ENCODE peak calls at places on chromosomes 5 and 9, in ten cellular contexts. I is RWPE1, E is progenitor cell of endocrine pancreas, F is astrocyte of the spinal cord, N is bronchial epithelial cell, D is heart left ventricle, H is fibroblast of mammary gland, X is left lung, Q is foreskin keratinocyte, K is neural crest cell. J is an unnamed sample.

GRCh38 chr9:124590886-124591641 is 83.9 kb upstream of the NR5A1 start:
- DNase-seq in I (no peak), E (no peak), F (no peak), N (peak; percentile 31), D (no peak), H (no peak), X (no peak), Q (no peak), K (no peak), J (no peak)

GRCh38 chr9:72280913-72281500 is 84.0 kb downstream of the ZFAND5 start:
- DNase-seq in I (peak; percentile 69), E (peak; percentile 29), F (peak; percentile 68), N (peak; percentile 67), D (peak; percentile 63), H (peak; percentile 62), X (peak; percentile 84), Q (peak; percentile 31), K (peak; percentile 64), J (peak; percentile 77)

GRCh38 chr9:105219291-105219805 is 25.1 kb upstream of the SLC44A1 start:
- DNase-seq in I (no peak), E (no peak), F (no peak), N (no peak), D (no peak), H (peak; percentile 80), X (no peak), Q (no peak), K (no peak), J (no peak)

GRCh38 chr9:124248066-124248465 is 9.7 kb upstream of the NEK6 start:
- DNase-seq in I (no peak), E (no peak), F (no peak), N (no peak), D (no peak), H (no peak), X (no peak), Q (no peak), K (no peak), J (no peak)

GRCh38 chr5:73381587-73382411 is 66.8 kb downstream of the FOXD1 start:
- DNase-seq in I (no peak), E (no peak), F (no peak), N (no peak), D (no peak), H (no peak), X (peak; percentile 73), Q (no peak), K (no peak), J (no peak)

GRCh38 chr9:33042528-33042927 is 17.5 kb downstream of the DNAJA1 start:
- DNase-seq in I (no peak), E (no peak), F (no peak), N (no peak), D (no peak), H (peak; percentile 49), X (no peak), Q (no peak), K (no peak), J (no peak)

GRCh38 chr9:2666569-2666968 is 45.0 kb downstream of the VLDLR start:
- DNase-seq in I (no peak), E (no peak), F (no peak), N (no peak), D (no peak), H (no peak), X (no peak), Q (no peak), K (no peak), J (no peak)

GRCh38 chr9:113274474-113275146 is 762 bp downstream of the CDC26 start:
- DNase-seq in I (peak; percentile 80), E (peak; percentile 22), F (peak; percentile 67), N (peak; percentile 67), D (no peak), H (peak; percentile 73), X (no peak), Q (peak; percentile 43), K (peak; percentile 44), J (peak; percentile 42)

GRCh38 chr9:78782234-78782633 is 485.3 kb downstream of the PSAT1 start:
- DNase-seq in I (no peak), E (no peak), F (no peak), N (no peak), D (no peak), H (no peak), X (no peak), Q (no peak), K (no peak), J (no peak)

GRCh38 chr9:116342941-116343340 is 189.3 kb downstream of the PAPPA start:
- DNase-seq in I (no peak), E (no peak), F (no peak), N (peak; percentile 58), D (no peak), H (peak; percentile 44), X (no peak), Q (no peak), K (no peak), J (no peak)

GRCh38 chr9:110125207-110125751 is 82.7 kb downstream of the C9orf152 start:
- DNase-seq in I (no peak), E (peak; percentile 70), F (peak; percentile 92), N (no peak), D (peak; percentile 91), H (peak; percentile 94), X (peak; percentile 89), Q (no peak), K (peak; percentile 65), J (peak; percentile 76)

GRCh38 chr5:142548739-142549275 is 137.1 kb downstream of the FGF1 start:
- DNase-seq in I (peak; percentile 93), E (peak; percentile 36), F (peak; percentile 98), N (peak; percentile 94), D (peak; percentile 41), H (peak; percentile 97), X (no peak), Q (peak; percentile 89), K (peak; percentile 66), J (peak; percentile 56)

GRCh38 chr9:68897557-68898145 is 116.3 kb downstream of the PRKACG start:
- DNase-seq in I (no peak), E (no peak), F (no peak), N (no peak), D (no peak), H (no peak), X (no peak), Q (no peak), K (no peak), J (no peak)

GRCh38 chr5:177482359-177482795 is 8.9 kb upstream of the DBN1 start:
- DNase-seq in I (no peak), E (no peak), F (peak; percentile 18), N (no peak), D (no peak), H (peak; percentile 28), X (no peak), Q (no peak), K (no peak), J (no peak)

GRCh38 chr5:172904643-172905345 is 54.4 kb upstream of the RPL26L1 start:
- DNase-seq in I (peak; percentile 97), E (peak; percentile 25), F (peak; percentile 85), N (peak; percentile 100), D (peak; percentile 84), H (peak; percentile 82), X (peak; percentile 82), Q (peak; percentile 100), K (no peak), J (no peak)

DNA sequence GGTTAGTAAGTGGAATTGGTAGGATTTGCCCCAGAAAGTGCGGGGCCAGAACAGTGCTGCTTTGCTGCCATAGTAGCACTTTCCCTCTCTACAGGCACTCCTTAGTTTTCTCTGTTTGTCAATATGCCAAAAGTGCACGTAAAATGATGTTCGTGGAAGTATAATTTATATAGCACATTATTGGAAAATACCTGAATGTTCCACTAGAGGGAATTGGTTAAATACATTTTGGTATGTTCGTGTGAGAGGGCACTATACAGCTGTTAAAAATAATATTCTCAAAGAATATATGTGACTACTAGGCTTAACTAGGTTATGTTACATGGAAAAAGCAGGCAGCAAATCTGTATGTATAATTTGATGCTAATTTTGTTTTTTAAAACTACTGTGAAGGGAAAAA is 184.0 kb upstream of the GDNF start:
- DNase-seq in I (no peak), E (no peak), F (no peak), N (peak; percentile 6), D (no peak), H (no peak), X (no peak), Q (peak; percentile 17), K (no peak), J (no peak)
- TF ChIP-seq CTCF in I (peak; percentile 23), E (peak; percentile 26), F (no peak), N (no peak), D (no peak), H (peak; percentile 13), X (no peak), Q (peak; percentile 51), K (peak; percentile 53), J (peak; percentile 17)

DNA sequence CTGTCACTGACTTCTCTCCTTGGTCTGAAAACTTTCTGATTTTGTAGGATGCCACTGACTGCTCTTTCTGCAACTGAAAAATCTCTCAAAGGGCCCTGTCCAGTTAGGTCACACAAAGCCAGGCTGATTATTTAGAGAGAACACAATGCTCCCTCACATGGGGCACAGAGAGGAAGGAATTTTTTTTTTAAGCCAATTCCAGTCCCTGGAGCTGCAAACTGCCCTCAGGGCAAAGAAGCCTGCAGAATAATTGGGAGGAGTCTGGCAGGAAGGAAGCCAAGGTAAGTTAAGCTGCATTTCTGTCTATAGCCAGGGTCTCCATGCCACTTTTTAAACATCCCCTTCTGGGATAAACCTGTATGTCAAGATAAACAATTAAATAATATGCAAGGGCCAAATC is 305.5 kb downstream of the ZSWIM6 start:
- DNase-seq in I (no peak), E (no peak), F (no peak), N (no peak), D (no peak), H (no peak), X (no peak), Q (no peak), K (peak; percentile 53), J (no peak)
- TF ChIP-seq CTCF in I (no peak), E (no peak), F (no peak), N (no peak), D (no peak), H (no peak), X (no peak), Q (no peak), K (no peak), J (no peak)

DNA sequence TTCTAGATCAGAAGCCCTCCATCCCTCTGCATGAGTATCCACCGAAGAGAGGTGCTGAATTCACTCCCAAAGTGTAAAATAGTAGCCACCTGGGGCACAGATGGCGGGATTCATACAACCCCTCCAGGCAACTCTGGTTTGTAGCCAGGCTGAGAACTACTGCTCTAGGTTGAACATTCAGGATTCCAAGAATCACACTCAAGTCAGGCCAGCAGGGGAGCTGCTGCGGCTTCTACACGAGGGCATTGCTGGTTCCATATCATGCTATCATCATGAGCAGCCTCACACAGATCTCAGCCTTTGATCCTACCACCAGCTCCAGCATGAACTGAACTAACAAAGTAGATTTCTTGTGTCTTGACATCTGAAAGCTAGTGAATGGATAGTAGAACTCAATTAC is 367.9 kb downstream of the DIRAS2 start:
- DNase-seq in I (no peak), E (no peak), F (no peak), N (no peak), D (no peak), H (no peak), X (no peak), Q (no peak), K (no peak), J (no peak)
- TF ChIP-seq CTCF in I (no peak), E (peak; percentile 23), F (no peak), N (no peak), D (no peak), H (no peak), X (no peak), Q (no peak), K (no peak), J (no peak)

DNA sequence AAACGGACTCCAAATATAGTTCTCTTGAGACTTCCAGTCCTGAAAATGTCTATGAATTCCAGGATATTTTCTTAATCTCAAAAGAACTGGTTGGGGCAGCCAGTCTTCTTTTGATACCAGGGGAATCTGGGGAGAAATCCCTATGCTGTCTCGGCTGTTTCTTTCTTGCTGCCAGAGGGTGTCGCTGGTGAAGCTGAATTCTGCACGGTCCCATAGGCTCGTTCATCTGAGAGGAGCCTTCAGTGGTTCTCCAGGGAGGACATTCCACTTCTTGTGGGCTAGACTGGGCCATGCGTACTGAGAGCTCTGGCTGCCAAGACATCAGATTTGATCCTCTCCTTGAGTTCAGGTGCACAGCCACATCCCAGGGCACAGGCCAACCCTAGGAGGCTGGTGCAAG is 155.0 kb upstream of the CLINT1 start:
- DNase-seq in I (peak; percentile 33), E (no peak), F (no peak), N (peak; percentile 26), D (peak; percentile 28), H (peak; percentile 74), X (no peak), Q (peak; percentile 54), K (no peak), J (peak; percentile 25)
- TF ChIP-seq CTCF in I (no peak), E (peak; percentile 62), F (peak; percentile 46), N (peak; percentile 50), D (peak; percentile 16), H (peak; percentile 72), X (no peak), Q (peak; percentile 67), K (peak; percentile 50), J (peak; percentile 46)